ENCODE peak calls at places on chromosomes 12 and 14, in four cellular contexts. P is right atrium auricular region, X is Karpas-422, K is heart left ventricle. W is an unnamed sample. For H3K9me3, the result is how much of the 10 kb centered on the place peaks cover.

GRCh38 chr12:93622485-93622884 is 50.0 kb downstream of the SOCS2 start:
- DNase-seq in P (no peak), X (no peak), K (no peak), W (no peak)

GRCh38 chr14:54275997-54276396 is 120.8 kb upstream of the CDKN3 start:
- DNase-seq in P (no peak), X (no peak), K (no peak), W (no peak)

GRCh38 chr14:24332094-24332983 is 2.5 kb downstream of the ADCY4 start:
- DNase-seq in P (peak), X (peak), K (no peak), W (peak)

GRCh38 chr12:116426391-116427136 is 132.6 kb upstream of the MAP1LC3B2 start:
- DNase-seq in P (peak), X (no peak), K (no peak), W (no peak)

GRCh38 chr14:102493096-102493495 is 16.5 kb downstream of the ANKRD9 start:
- DNase-seq in P (no peak), X (no peak), K (no peak), W (no peak)

GRCh38 chr12:10409387-10409786 is at the start of gene KLRC4:
- DNase-seq in P (no peak), X (no peak), K (no peak), W (no peak)

GRCh38 chr12:47383942-47384341 is 304.2 kb upstream of the AMIGO2 start:
- DNase-seq in P (no peak), X (no peak), K (no peak), W (no peak)

GRCh38 chr12:124385219-124385969 is 90.5 kb downstream of the RFLNA start:
- DNase-seq in P (no peak), X (no peak), K (no peak), W (no peak)

GRCh38 chr14:72236629-72237028 is 304.4 kb downstream of the RGS6 start:
- DNase-seq in P (no peak), X (no peak), K (peak), W (no peak)

GRCh38 chr12:70815866-70816470 is 104.6 kb downstream of the PTPRR start:
- DNase-seq in P (no peak), X (no peak), K (no peak), W (no peak)

GRCh38 chr12:82912406-82912805 is 225.7 kb downstream of the TMTC2 start:
- DNase-seq in P (no peak), X (no peak), K (no peak), W (no peak)

GRCh38 chr14:51396222-51396815 is 156.3 kb downstream of the TMX1 start:
- DNase-seq in P (no peak), X (no peak), K (no peak), W (peak)

GRCh38 chr12:124087251-124088141 is 114.5 kb downstream of the ZNF664 start:
- DNase-seq in P (no peak), X (no peak), K (no peak), W (no peak)

GRCh38 chr14:80940146-80940545 is 1.4 kb downstream of the CEP128 start:
- DNase-seq in P (no peak), X (peak), K (no peak), W (no peak)

GRCh38 chr14:64221604-64222003 is 72.6 kb downstream of the ESR2 start:
- DNase-seq in P (no peak), X (peak), K (no peak), W (no peak)

GRCh38 chr14:92513204-92513965 is at the start of gene RIN3:
- DNase-seq in P (no peak), X (no peak), K (peak), W (no peak)

GRCh38 chr12:51183816-51184215 is 10.9 kb upstream of the TFCP2 start:
- DNase-seq in P (no peak), X (no peak), K (no peak), W (peak)

GRCh38 chr14:86815341-86815740 is 1177.6 kb downstream of the GALC start:
- DNase-seq in P (no peak), X (no peak), K (no peak), W (no peak)

GRCh38 chr14:69539631-69540410 is 34.9 kb downstream of the CCDC177 start:
- DNase-seq in P (peak), X (no peak), K (no peak), W (no peak)

GRCh38 chr12:78470354-78471195 is 394.0 kb upstream of the SYT1 start:
- DNase-seq in P (no peak), X (peak), K (no peak), W (no peak)

GRCh38 chr12:112944028-112944690 is 5.9 kb downstream of the OAS3 start:
- DNase-seq in P (no peak), X (no peak), K (no peak), W (no peak)

GRCh38 chr14:36605506-36605857 is 23.1 kb upstream of the NKX2-8 start:
- DNase-seq in P (no peak), X (peak), K (no peak), W (no peak)

GRCh38 chr12:58099476-58099875 is 158.1 kb downstream of the ATP23 start:
- DNase-seq in P (no peak), X (no peak), K (no peak), W (no peak)

GRCh38 chr12:27821259-27821973 is 41.4 kb upstream of the MANSC4 start:
- DNase-seq in P (no peak), X (peak), K (no peak), W (peak)

GRCh38 chr14:71166434-71166833 is 259.2 kb downstream of the PCNX1 start:
- DNase-seq in P (no peak), X (peak), K (no peak), W (peak)

GRCh38 chr14:75127903-75128595 is 1.2 kb upstream of the NEK9 start:
- DNase-seq in P (no peak), X (peak), K (no peak), W (no peak)

GRCh38 chr12:121576851-121577391 is 3.9 kb downstream of the KDM2B start:
- DNase-seq in P (no peak), X (no peak), K (no peak), W (no peak)

DNA sequence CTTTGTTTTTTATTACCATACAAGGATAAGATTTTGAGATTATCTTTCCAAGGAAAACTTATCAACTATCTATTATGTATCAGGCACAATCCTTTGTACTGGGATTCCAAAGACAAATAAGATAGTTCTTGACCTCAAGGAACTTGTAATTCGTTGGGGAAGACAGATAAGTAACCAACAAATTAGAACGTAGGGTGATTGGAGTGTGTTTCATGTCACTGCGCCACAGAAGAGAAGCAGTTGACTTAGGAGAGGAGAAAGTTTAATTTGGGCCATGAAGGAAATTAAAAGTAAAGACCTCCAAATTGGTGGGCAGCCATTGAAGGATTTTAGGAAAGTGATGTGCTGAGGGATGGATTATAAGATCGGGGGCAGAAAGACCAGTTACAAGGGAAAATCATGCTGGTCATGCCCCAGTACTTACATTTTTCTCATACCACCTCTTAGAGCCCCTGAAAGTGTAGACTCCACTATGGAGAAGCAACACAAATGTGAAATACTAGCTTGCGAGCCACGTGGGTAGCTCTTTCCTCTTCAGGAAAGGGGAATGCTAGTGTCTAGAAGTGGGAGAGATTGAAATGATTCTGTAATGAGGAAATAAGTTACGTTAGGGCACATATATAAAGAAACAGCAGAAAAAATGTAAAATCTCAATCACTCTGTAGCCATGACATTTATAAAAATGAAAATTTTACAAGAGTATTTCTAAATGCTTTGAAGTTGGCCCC is 148.7 kb downstream of the ETV6 start:
- DNase-seq in P (no peak), X (no peak), K (no peak), W (no peak)
- H3K27ac ChIP-seq in P (no peak), X (no peak), K (no peak), W (no peak)

GRCh38 chr12:131831021-131831571 is 2.9 kb downstream of the MMP17 start:
- DNase-seq in P (no peak), X (no peak), K (peak), W (no peak)

GRCh38 chr12:131828671-131829350 is 618 bp downstream of the MMP17 start:
- DNase-seq in P (no peak), X (no peak), K (no peak), W (peak)

GRCh38 chr12:131830335-131831020 is 2.3 kb downstream of the MMP17 start:
- DNase-seq in P (no peak), X (no peak), K (peak), W (peak)

GRCh38 chr12:131829351-131829794 is 1.2 kb downstream of the MMP17 start:
- DNase-seq in P (no peak), X (no peak), K (peak), W (no peak)

DNA sequence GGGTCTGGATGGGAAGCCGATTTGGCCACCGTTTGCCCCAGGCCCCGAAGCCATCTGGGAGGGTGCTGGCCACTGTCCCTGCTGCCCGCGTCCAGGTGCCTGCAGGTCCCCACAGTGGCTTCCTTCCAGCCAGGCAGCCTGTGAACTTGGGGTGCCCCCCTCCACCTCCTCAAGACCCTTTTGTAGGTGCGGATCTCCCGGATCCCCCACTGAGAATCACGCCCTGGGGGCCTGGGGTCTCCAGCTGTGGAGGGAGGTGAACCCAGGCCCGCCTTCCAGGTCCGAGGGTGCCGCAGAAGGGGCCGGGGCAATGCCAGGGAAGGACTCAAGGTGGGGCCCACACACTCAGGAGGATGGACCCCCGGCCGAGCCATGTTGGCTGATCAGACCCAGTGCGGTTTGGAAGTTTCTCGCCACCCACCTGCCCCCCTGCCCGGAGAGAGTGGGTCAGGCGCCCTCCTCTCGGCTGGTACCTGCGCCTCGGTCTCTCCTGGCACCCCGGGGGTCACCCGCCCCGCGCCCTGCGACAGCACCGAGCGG is 1.7 kb downstream of the MMP17 start:
- DNase-seq in P (no peak), X (no peak), K (no peak), W (no peak)
- H3K4me3 ChIP-seq in P (peak), X (no peak), K (peak), W (no peak)

DNA sequence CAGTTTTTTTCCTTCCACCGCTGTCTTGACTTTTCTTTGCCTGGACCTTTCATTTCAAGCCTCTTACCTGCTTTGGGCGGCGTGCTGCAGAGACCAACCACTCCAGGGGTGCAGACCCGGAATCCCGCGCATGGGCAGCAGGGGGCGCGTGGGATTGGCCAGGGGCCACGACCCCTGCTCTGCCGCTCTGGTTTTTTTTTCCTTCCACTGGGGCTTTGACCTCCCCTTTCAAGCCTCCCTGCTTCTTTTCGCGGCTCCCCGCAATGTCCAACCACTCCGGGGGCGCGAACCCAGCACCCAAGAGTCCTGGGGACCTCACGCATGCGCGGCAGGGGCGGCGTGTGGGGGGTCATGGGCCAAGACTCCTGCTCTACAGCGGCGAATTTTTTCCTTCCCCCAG is 325.1 kb downstream of the ALG10 start:
- DNase-seq in P (no peak), X (peak), K (no peak), W (no peak)
- H3K9me3 ChIP-seq in P (under half), X (under half), K (under half), W (under half)

GRCh38 chr12:79689041-79689476 is 1.7 kb downstream of the PAWR start:
- DNase-seq in P (no peak), X (peak), K (no peak), W (no peak)
- H3K27ac ChIP-seq in P (peak), X (peak), K (peak), W (peak)

DNA sequence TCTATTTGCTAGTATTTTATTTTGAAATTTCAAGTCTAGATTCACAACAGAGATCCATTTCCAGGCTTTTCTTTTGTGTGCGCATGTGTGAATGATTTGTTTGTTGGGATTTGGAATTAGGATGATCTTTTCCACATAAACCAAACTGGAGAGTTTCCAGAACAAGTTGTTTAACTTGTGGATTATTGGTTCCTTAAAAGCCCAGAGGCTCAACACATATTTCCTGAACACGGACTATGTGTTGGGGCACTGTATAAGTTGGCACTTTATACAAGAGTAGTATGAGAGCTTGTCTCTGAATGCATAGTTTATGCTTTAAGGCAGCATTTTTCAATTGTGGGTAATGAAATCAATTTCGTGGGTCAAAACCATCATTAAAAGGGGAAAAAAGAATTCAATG is 67.3 kb upstream of the FUT8 start:
- DNase-seq in P (no peak), X (no peak), K (no peak), W (no peak)
- H3K4me3 ChIP-seq in P (no peak), X (no peak), K (no peak), W (no peak)

GRCh38 chr12:133192847-133193246 is 11.6 kb downstream of the ZNF268 start:
- DNase-seq in P (no peak), X (no peak), K (no peak), W (no peak)

GRCh38 chr12:133190176-133190575 is 8.9 kb downstream of the ZNF268 start:
- DNase-seq in P (no peak), X (no peak), K (no peak), W (no peak)
- H3K9me3 ChIP-seq in P (half or more), X (half or more), K (half or more), W (under half)

GRCh38 chr12:76085159-76085868 is 829 bp upstream of the NAP1L1 start:
- DNase-seq in P (no peak), X (peak), K (no peak), W (no peak)

GRCh38 chr12:76081909-76082308 is 2.6 kb downstream of the NAP1L1 start:
- DNase-seq in P (no peak), X (no peak), K (no peak), W (no peak)

GRCh38 chr12:76083246-76083735 is 1.2 kb downstream of the NAP1L1 start:
- DNase-seq in P (no peak), X (peak), K (no peak), W (no peak)

GRCh38 chr12:76084277-76085158 is at the start of gene NAP1L1:
- DNase-seq in P (peak), X (peak), K (peak), W (peak)

GRCh38 chr12:76083761-76084276 is 666 bp downstream of the NAP1L1 start:
- DNase-seq in P (no peak), X (peak), K (peak), W (peak)
- H3K27ac ChIP-seq in P (peak), X (peak), K (peak), W (peak)

GRCh38 chr14:105180598-105181528 is at the start of gene NUDT14:
- DNase-seq in P (no peak), X (peak), K (peak), W (peak)

GRCh38 chr14:105179191-105179590 is 1.9 kb downstream of the NUDT14 start:
- DNase-seq in P (no peak), X (no peak), K (no peak), W (no peak)

GRCh38 chr14:105182296-105183020 is 1.3 kb upstream of the NUDT14 start:
- DNase-seq in P (no peak), X (no peak), K (no peak), W (no peak)

GRCh38 chr14:105184461-105184860 is 3.3 kb upstream of the NUDT14 start:
- DNase-seq in P (no peak), X (no peak), K (no peak), W (no peak)

DNA sequence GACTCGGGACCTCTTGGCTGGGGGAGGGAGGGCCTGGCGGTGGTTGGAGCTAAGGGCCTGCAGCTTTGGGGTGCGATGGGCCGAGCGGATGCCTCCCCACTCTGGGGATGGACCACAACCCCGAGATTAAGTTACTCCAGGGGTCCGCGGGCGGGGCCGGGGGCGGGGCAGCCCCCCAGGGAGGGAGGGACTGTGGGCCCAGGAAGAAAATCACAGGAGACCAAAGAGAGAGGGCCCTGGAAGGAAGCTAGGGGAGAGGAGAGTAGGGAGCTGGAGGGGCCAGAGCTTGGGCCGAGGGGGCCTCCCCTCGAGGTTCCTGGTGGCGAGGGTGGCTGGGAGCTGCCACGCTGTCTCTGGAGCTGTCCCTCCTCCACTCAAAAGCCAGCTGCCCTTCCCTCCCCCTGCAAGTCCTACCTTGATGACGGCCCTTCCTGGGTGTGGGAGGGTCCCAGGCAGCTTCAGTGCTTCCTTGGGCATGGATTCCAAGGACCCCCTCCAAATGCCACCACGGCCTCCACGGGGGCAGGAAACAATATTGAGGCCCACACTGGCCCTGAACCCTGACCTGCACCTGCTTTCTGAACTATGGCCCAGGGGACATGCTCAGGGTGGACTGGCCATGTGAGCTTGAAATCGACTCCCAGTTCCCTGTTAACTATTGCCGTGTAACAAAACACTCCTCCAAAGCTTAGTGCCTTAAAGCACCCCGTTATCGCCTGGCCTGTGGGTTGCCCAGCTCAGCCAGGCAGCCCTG is 607 bp upstream of the NUDT14 start:
- DNase-seq in P (no peak), X (no peak), K (no peak), W (no peak)
- H3K4me3 ChIP-seq in P (peak), X (no peak), K (peak), W (no peak)

GRCh38 chr14:106666341-106666740 is 1140.0 kb downstream of the TMEM121 start:
- DNase-seq in P (no peak), X (no peak), K (no peak), W (no peak)
- H3K9me3 ChIP-seq in P (under half), X (under half), K (under half), W (under half)

DNA sequence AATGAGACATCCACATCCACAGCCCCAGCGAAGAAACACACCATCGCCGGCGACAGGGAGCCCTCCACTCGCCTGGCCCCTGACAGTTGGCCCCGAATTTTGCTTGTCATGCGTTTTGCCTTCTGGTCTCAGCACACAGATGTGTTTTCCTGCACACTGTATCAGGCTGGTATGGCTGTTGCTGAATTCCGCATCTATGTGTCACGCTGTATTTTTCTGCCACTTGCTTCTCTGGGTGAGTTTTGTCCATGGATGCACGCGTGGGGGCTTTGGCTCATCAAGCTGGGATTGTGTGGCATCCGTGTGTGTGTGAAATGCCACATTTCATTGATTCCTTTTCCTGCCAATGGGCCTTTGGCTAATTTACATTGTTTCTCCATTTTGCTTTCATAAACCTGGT is 26.5 kb downstream of the ARL6IP4 start:
- DNase-seq in P (no peak), X (no peak), K (no peak), W (no peak)
- H3K27ac ChIP-seq in P (no peak), X (no peak), K (no peak), W (no peak)